ENCODE peak calls at places on chromosomes 1 and 21, in four cellular contexts. R is T47D, F is cardiac septum, C is putamen. J is an unnamed sample.

GRCh38 chr1:168636642-168637111 is 60.3 kb downstream of the XCL1 start:
- DNase-seq in F (no peak), R (no peak), C (no peak), J (no peak)

GRCh38 chr1:25064465-25065238 is 134.6 kb upstream of the RUNX3 start:
- DNase-seq in C (no peak), R (no peak), F (peak), J (peak)

GRCh38 chr1:87007323-87007722 is 92.9 kb downstream of the HS2ST1 start:
- DNase-seq in C (no peak), F (no peak), R (no peak), J (no peak)

GRCh38 chr1:210698661-210699060 is 370.0 kb downstream of the HHAT start:
- DNase-seq in C (no peak), F (no peak), R (no peak), J (no peak)

GRCh38 chr21:16363563-16363962 is 633.8 kb downstream of the USP25 start:
- DNase-seq in R (no peak), C (no peak), F (no peak), J (no peak)

GRCh38 chr1:246837418-246838117 is 94.2 kb downstream of the AHCTF1 start:
- DNase-seq in C (no peak), R (no peak), F (no peak), J (no peak)

GRCh38 chr21:29669416-29669815 is 270.4 kb downstream of the GRIK1 start:
- DNase-seq in C (no peak), R (no peak), F (no peak), J (no peak)

GRCh38 chr1:104991702-104992101 is 1242.0 kb downstream of the AMY1C start:
- DNase-seq in F (no peak), C (no peak), R (no peak), J (no peak)

GRCh38 chr1:205357567-205357966 is 845 bp upstream of the KLHDC8A start:
- DNase-seq in C (no peak), F (no peak), R (no peak), J (no peak)

GRCh38 chr1:110341146-110341871 is 2.1 kb downstream of the RBM15 start:
- DNase-seq in C (no peak), F (no peak), R (no peak), J (no peak)

GRCh38 chr1:230831706-230832105 is 36.6 kb downstream of the C1orf198 start:
- DNase-seq in F (no peak), C (no peak), R (no peak), J (no peak)

GRCh38 chr1:37995773-37996379 is 6.1 kb upstream of the SF3A3 start:
- DNase-seq in R (no peak), F (peak), C (no peak), J (peak)

GRCh38 chr1:68120136-68120791 is 69.8 kb upstream of the DIRAS3 start:
- DNase-seq in F (no peak), R (peak), C (peak), J (no peak)

GRCh38 chr1:153866045-153866850 is 56.5 kb downstream of the GATAD2B start:
- DNase-seq in F (no peak), C (no peak), R (no peak), J (no peak)

GRCh38 chr1:43546388-43547100 is 15.9 kb downstream of the PTPRF start:
- DNase-seq in C (no peak), R (no peak), F (no peak), J (no peak)

GRCh38 chr1:33327587-33328325 is 6.9 kb upstream of the A3GALT2 start:
- DNase-seq in R (no peak), C (no peak), F (peak), J (peak)

GRCh38 chr1:160877221-160877620 is 7.8 kb downstream of the ITLN1 start:
- DNase-seq in R (no peak), F (no peak), C (no peak), J (no peak)

J was measured in upper lobe of right lung.